ENCODE peak calls at places on chromosomes 5 and 9, in seven cellular contexts. T is CD4-positive, alpha-beta memory T cell; Y is activated CD4-positive, alpha-beta T cell treated with anti-CD3 and anti-CD28 coated beads, Interleukin-2, amount 50 U/mL, for 1 hour; L is CD8-positive, alpha-beta memory T cell; U is activated T-helper 1 cell treated with Interleukin-2 at 50 U/mL for 16 hours; W is HTR-8/SVneo; R is cardiac muscle cell. X is an unnamed sample.

GRCh38 chr5:154797762-154798161 is 42.6 kb downstream of the LARP1 start:
- DNase-seq in T (no peak), Y (no peak), L (no peak), U (no peak), W (no peak), R (no peak), X (no peak)

GRCh38 chr5:179829732-179830435 is 9.2 kb downstream of the SQSTM1 start:
- DNase-seq in T (no peak), Y (no peak), L (no peak), U (no peak), W (no peak), R (no peak), X (no peak)

GRCh38 chr5:16160706-16161105 is 18.9 kb downstream of the MARCHF11 start:
- DNase-seq in T (peak; percentile 0), Y (no peak), L (no peak), U (no peak), W (peak; percentile 59), R (peak; percentile 78), X (peak; percentile 30)

GRCh38 chr9:81317939-81318338 is 371.4 kb downstream of the TLE1 start:
- DNase-seq in T (no peak), Y (no peak), L (no peak), U (no peak), W (no peak), R (no peak), X (no peak)

GRCh38 chr5:78930742-78931141 is 54.4 kb downstream of the ARSB start:
- DNase-seq in T (no peak), Y (no peak), L (no peak), U (no peak), W (no peak), R (peak; percentile 66), X (no peak)

GRCh38 chr9:116297346-116297745 is 143.8 kb downstream of the PAPPA start:
- DNase-seq in T (no peak), Y (no peak), L (no peak), U (no peak), W (no peak), R (no peak), X (no peak)

GRCh38 chr5:75729321-75729720 is 12.1 kb upstream of the POC5 start:
- DNase-seq in T (no peak), Y (no peak), L (no peak), U (no peak), W (no peak), R (peak; percentile 56), X (no peak)

GRCh38 chr9:85536076-85536475 is 205.7 kb downstream of the AGTPBP1 start:
- DNase-seq in T (no peak), Y (no peak), L (no peak), U (no peak), W (no peak), R (peak; percentile 97), X (no peak)

GRCh38 chr9:84061613-84062205 is 81.1 kb downstream of the RMI1 start:
- DNase-seq in T (no peak), Y (no peak), L (no peak), U (no peak), W (no peak), R (no peak), X (no peak)

GRCh38 chr9:128634111-128634510 is 22.5 kb downstream of the DYNC2I2 start:
- DNase-seq in T (no peak), Y (no peak), L (no peak), U (no peak), W (no peak), R (no peak), X (no peak)

GRCh38 chr5:61162832-61163567 is 732 bp upstream of the SMIM15 start:
- DNase-seq in T (no peak), Y (no peak), L (no peak), U (no peak), W (peak; percentile 24), R (peak; percentile 40), X (no peak)

GRCh38 chr5:133520991-133521706 is 91.2 kb downstream of the FSTL4 start:
- DNase-seq in T (no peak), Y (no peak), L (no peak), U (no peak), W (no peak), R (no peak), X (no peak)

GRCh38 chr5:11602298-11602697 is 301.9 kb downstream of the CTNND2 start:
- DNase-seq in T (no peak), Y (no peak), L (no peak), U (no peak), W (no peak), R (no peak), X (no peak)

GRCh38 chr5:57841671-57842375 is 359.2 kb upstream of the ACTBL2 start:
- DNase-seq in T (no peak), Y (no peak), L (no peak), U (no peak), W (peak; percentile 80), R (peak; percentile 90), X (peak; percentile 58)

GRCh38 chr9:13141629-13142028 is 137.9 kb downstream of the MPDZ start:
- DNase-seq in T (no peak), Y (no peak), L (no peak), U (no peak), W (peak; percentile 1), R (no peak), X (no peak)

GRCh38 chr5:51345106-51345505 is 38.1 kb upstream of the ISL1 start:
- DNase-seq in T (no peak), Y (no peak), L (no peak), U (no peak), W (no peak), R (no peak), X (no peak)

GRCh38 chr5:39190311-39191102 is 28.9 kb downstream of the FYB1 start:
- DNase-seq in T (no peak), Y (no peak), L (no peak), U (no peak), W (no peak), R (no peak), X (no peak)

GRCh38 chr5:137778772-137779564 is 24.8 kb upstream of the HNRNPA0 start:
- DNase-seq in T (peak; percentile 23), Y (no peak), L (no peak), U (no peak), W (peak; percentile 38), R (peak; percentile 69), X (peak; percentile 2)

GRCh38 chr9:133100518-133101355 is 20.3 kb downstream of the RALGDS start:
- DNase-seq in T (no peak), Y (no peak), L (no peak), U (no peak), W (no peak), R (no peak), X (no peak)

GRCh38 chr5:59038169-59039002 is 455.5 kb downstream of the RAB3C start:
- DNase-seq in T (peak; percentile 25), Y (no peak), L (no peak), U (no peak), W (no peak), R (peak; percentile 39), X (no peak)

GRCh38 chr5:138936225-138936967 is 61.3 kb upstream of the LRRTM2 start:
- DNase-seq in T (no peak), Y (no peak), L (no peak), U (no peak), W (no peak), R (no peak), X (no peak)

GRCh38 chr5:4765411-4765810 is 374.7 kb upstream of the ADAMTS16 start:
- DNase-seq in T (no peak), Y (no peak), L (no peak), U (no peak), W (no peak), R (no peak), X (no peak)

GRCh38 chr9:134032456-134033222 is 7.4 kb downstream of the BRD3OS start:
- DNase-seq in T (no peak), Y (no peak), L (no peak), U (no peak), W (no peak), R (no peak), X (no peak)

X was measured in amniotic stem cell.